ENCODE peak calls at places on chromosomes 13 and 19, in six cellular contexts. N is fibroblast of lung, G is astrocyte, O is lower lobe of right lung, T is mammary epithelial cell, U is left ventricle myocardium inferior. L is an unnamed sample. For H3K27me3 and H3K9me3, the result is how much of the 10 kb centered on the place peaks cover.

GRCh38 chr13:89393758-89394157 is 1722.6 kb downstream of the SLITRK5 start:
- DNase-seq in N (no peak), G (peak), O (no peak), T (no peak), U (no peak), L (no peak)

GRCh38 chr13:35954207-35954560 is 177.0 kb downstream of the DCLK1 start:
- DNase-seq in N (no peak), G (no peak), O (no peak), T (no peak), U (no peak), L (no peak)

GRCh38 chr19:17454579-17454978 is 6.1 kb upstream of the TMEM221 start:
- DNase-seq in N (no peak), G (no peak), O (no peak), T (no peak), U (no peak), L (no peak)

GRCh38 chr19:10393137-10393536 is 10.2 kb downstream of the CDC37 start:
- DNase-seq in N (no peak), G (no peak), O (no peak), T (no peak), U (no peak), L (no peak)

GRCh38 chr19:46303702-46304397 is 7.0 kb downstream of the HIF3A start:
- DNase-seq in N (peak), G (no peak), O (peak), T (peak), U (peak), L (no peak)

GRCh38 chr19:35231956-35232746 is 3.6 kb upstream of the FAM187B start:
- DNase-seq in N (no peak), G (no peak), O (no peak), T (no peak), U (no peak), L (no peak)

GRCh38 chr19:45172173-45172572 is 5.9 kb downstream of the TRAPPC6A start:
- DNase-seq in N (no peak), G (no peak), O (no peak), T (no peak), U (no peak), L (no peak)

GRCh38 chr19:38434549-38435051 is 1.1 kb downstream of the RYR1 start:
- DNase-seq in N (no peak), G (no peak), O (no peak), T (no peak), U (peak), L (no peak)

GRCh38 chr13:95784161-95784880 is 107.4 kb downstream of the DNAJC3 start:
- DNase-seq in N (peak), G (peak), O (no peak), T (peak), U (no peak), L (peak)

GRCh38 chr13:44629465-44630183 is 53.5 kb upstream of the TSC22D1 start:
- DNase-seq in N (peak), G (peak), O (no peak), T (no peak), U (no peak), L (no peak)

GRCh38 chr19:37309834-37310575 is 60.9 kb upstream of the ZNF527 start:
- DNase-seq in N (no peak), G (no peak), O (no peak), T (no peak), U (no peak), L (no peak)

GRCh38 chr19:38669532-38669931 is 22.1 kb downstream of the ACTN4 start:
- DNase-seq in N (no peak), G (no peak), O (no peak), T (no peak), U (no peak), L (no peak)

GRCh38 chr19:49845433-49845832 is 5.5 kb upstream of the PTOV1 start:
- DNase-seq in N (peak), G (no peak), O (no peak), T (no peak), U (no peak), L (no peak)

GRCh38 chr13:39417131-39417530 is 185.9 kb downstream of the LHFPL6 start:
- DNase-seq in N (no peak), G (no peak), O (no peak), T (no peak), U (no peak), L (no peak)

GRCh38 chr19:16571689-16572331 is 405 bp downstream of the SLC35E1 start:
- DNase-seq in N (peak), G (no peak), O (peak), T (peak), U (no peak), L (no peak)

GRCh38 chr19:18388328-18389094 is 2.6 kb downstream of the GDF15 start:
- DNase-seq in N (peak), G (no peak), O (peak), T (peak), U (peak), L (no peak)

GRCh38 chr19:4015705-4016402 is 8.3 kb downstream of the PIAS4 start:
- DNase-seq in N (no peak), G (no peak), O (no peak), T (no peak), U (peak), L (no peak)

GRCh38 chr13:37134411-37135041 is 29.1 kb upstream of the CSNK1A1L start:
- DNase-seq in N (peak), G (peak), O (no peak), T (no peak), U (no peak), L (peak)

GRCh38 chr19:45507864-45508680 is 793 bp downstream of the VASP start:
- DNase-seq in N (no peak), G (no peak), O (no peak), T (no peak), U (no peak), L (no peak)

GRCh38 chr19:54299515-54299914 is 13.5 kb downstream of the LILRA5 start:
- DNase-seq in N (no peak), G (no peak), O (no peak), T (no peak), U (no peak), L (no peak)
- H3K27me3 ChIP-seq in N (under half), G (under half), O (under half), T (under half), U (under half), L (under half)

DNA sequence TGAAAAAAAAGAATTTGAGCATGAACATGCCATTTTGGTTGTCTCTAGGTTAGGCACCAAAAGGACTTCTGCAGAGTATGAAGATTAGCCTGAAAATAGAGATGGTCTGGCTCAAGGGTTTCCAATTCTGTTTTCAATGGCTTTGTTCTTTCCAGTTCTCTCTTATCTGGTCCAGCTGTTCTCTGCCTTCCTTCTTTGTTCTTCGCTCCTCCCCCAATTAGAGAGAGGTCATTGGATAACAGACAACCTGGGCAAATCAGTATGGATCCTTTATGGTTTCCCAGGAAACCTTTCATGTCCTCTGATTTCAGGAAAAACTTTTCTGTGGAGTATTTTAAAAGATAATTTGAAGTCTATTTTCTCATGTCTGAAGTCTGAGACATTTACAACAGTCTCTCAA is 623.4 kb downstream of the PCDH17 start:
- DNase-seq in N (no peak), G (no peak), O (no peak), T (no peak), U (no peak), L (no peak)
- H3K27ac ChIP-seq in N (no peak), G (no peak), O (no peak), T (no peak), U (no peak), L (no peak)

GRCh38 chr13:106426909-106427308 is 108.6 kb downstream of the EFNB2 start:
- DNase-seq in N (no peak), G (no peak), O (no peak), T (no peak), U (no peak), L (no peak)
- H3K9me3 ChIP-seq in N (under half), G (under half), O (under half), T (under half), U (under half), L (under half)

GRCh38 chr13:42571895-42572294 is 2.1 kb upstream of the TNFSF11 start:
- DNase-seq in N (no peak), G (no peak), O (no peak), T (no peak), U (no peak), L (no peak)
- H3K27me3 ChIP-seq in N (under half), G (under half), O (under half), T (under half), U (half or more), L (under half)

L was measured in AG04450.